ENCODE peak calls at places on chromosomes 11 and 22, in five cellular contexts. One of them, this sample, is unnamed.

GRCh38 chr11:88402192-88402715 is 64.7 kb upstream of the CTSC start:
- DNase-seq in activated CD4-positive, CD25-positive, alpha-beta regulatory T cell: no peak
- DNase-seq in stimulated activated CD4-positive, alpha-beta T cell treated with anti-CD3 and anti-CD28 coated beads, Interleukin-12 subunit alpha, Interleukin-12 subunit beta, amount 100 ng/mL, for 24 hours: no peak
- DNase-seq in NCI-H446 treated with DMSO at 0.1 percent for 48 hours: no peak
- DNase-seq in cardiac muscle cell: no peak
- DNase-seq in this sample: no peak

GRCh38 chr11:113596658-113597057 is 109.5 kb downstream of the TMPRSS5 start:
- DNase-seq in activated CD4-positive, CD25-positive, alpha-beta regulatory T cell: no peak
- DNase-seq in cardiac muscle cell: no peak
- DNase-seq in stimulated activated CD4-positive, alpha-beta T cell treated with anti-CD3 and anti-CD28 coated beads, Interleukin-12 subunit alpha, Interleukin-12 subunit beta, amount 100 ng/mL, for 24 hours: no peak
- DNase-seq in NCI-H446 treated with DMSO at 0.1 percent for 48 hours: no peak
- DNase-seq in this sample: no peak

GRCh38 chr11:116062526-116063171 is 558.4 kb upstream of the CADM1 start:
- DNase-seq in NCI-H446 treated with DMSO at 0.1 percent for 48 hours: no peak
- DNase-seq in stimulated activated CD4-positive, alpha-beta T cell treated with anti-CD3 and anti-CD28 coated beads, Interleukin-12 subunit alpha, Interleukin-12 subunit beta, amount 100 ng/mL, for 24 hours: no peak
- DNase-seq in activated CD4-positive, CD25-positive, alpha-beta regulatory T cell: no peak
- DNase-seq in cardiac muscle cell: peak; percentile 73
- DNase-seq in this sample: peak; percentile 61

GRCh38 chr11:66291706-66292542 is at the start of gene TMEM151A:
- DNase-seq in NCI-H446 treated with DMSO at 0.1 percent for 48 hours: no peak
- DNase-seq in activated CD4-positive, CD25-positive, alpha-beta regulatory T cell: no peak
- DNase-seq in stimulated activated CD4-positive, alpha-beta T cell treated with anti-CD3 and anti-CD28 coated beads, Interleukin-12 subunit alpha, Interleukin-12 subunit beta, amount 100 ng/mL, for 24 hours: no peak
- DNase-seq in cardiac muscle cell: no peak
- DNase-seq in this sample: peak; percentile 22

GRCh38 chr22:30636226-30637077 is 871 bp downstream of the SLC35E4 start:
- DNase-seq in cardiac muscle cell: no peak
- DNase-seq in NCI-H446 treated with DMSO at 0.1 percent for 48 hours: no peak
- DNase-seq in stimulated activated CD4-positive, alpha-beta T cell treated with anti-CD3 and anti-CD28 coated beads, Interleukin-12 subunit alpha, Interleukin-12 subunit beta, amount 100 ng/mL, for 24 hours: no peak
- DNase-seq in activated CD4-positive, CD25-positive, alpha-beta regulatory T cell: no peak
- DNase-seq in this sample: no peak

GRCh38 chr11:92838655-92839334 is 130.7 kb upstream of the MTNR1B start:
- DNase-seq in cardiac muscle cell: peak; percentile 68
- DNase-seq in activated CD4-positive, CD25-positive, alpha-beta regulatory T cell: no peak
- DNase-seq in stimulated activated CD4-positive, alpha-beta T cell treated with anti-CD3 and anti-CD28 coated beads, Interleukin-12 subunit alpha, Interleukin-12 subunit beta, amount 100 ng/mL, for 24 hours: no peak
- DNase-seq in NCI-H446 treated with DMSO at 0.1 percent for 48 hours: no peak
- DNase-seq in this sample: no peak

GRCh38 chr11:108198833-108199232 is 23.6 kb downstream of the NPAT start:
- DNase-seq in NCI-H446 treated with DMSO at 0.1 percent for 48 hours: no peak
- DNase-seq in stimulated activated CD4-positive, alpha-beta T cell treated with anti-CD3 and anti-CD28 coated beads, Interleukin-12 subunit alpha, Interleukin-12 subunit beta, amount 100 ng/mL, for 24 hours: no peak
- DNase-seq in activated CD4-positive, CD25-positive, alpha-beta regulatory T cell: no peak
- DNase-seq in cardiac muscle cell: no peak
- DNase-seq in this sample: no peak

GRCh38 chr11:45543808-45544422 is 121.5 kb downstream of the CHST1 start:
- DNase-seq in cardiac muscle cell: peak; percentile 71
- DNase-seq in activated CD4-positive, CD25-positive, alpha-beta regulatory T cell: no peak
- DNase-seq in stimulated activated CD4-positive, alpha-beta T cell treated with anti-CD3 and anti-CD28 coated beads, Interleukin-12 subunit alpha, Interleukin-12 subunit beta, amount 100 ng/mL, for 24 hours: no peak
- DNase-seq in NCI-H446 treated with DMSO at 0.1 percent for 48 hours: no peak
- DNase-seq in this sample: no peak

GRCh38 chr22:37186997-37187522 is 987 bp downstream of the C1QTNF6 start:
- DNase-seq in stimulated activated CD4-positive, alpha-beta T cell treated with anti-CD3 and anti-CD28 coated beads, Interleukin-12 subunit alpha, Interleukin-12 subunit beta, amount 100 ng/mL, for 24 hours: no peak
- DNase-seq in NCI-H446 treated with DMSO at 0.1 percent for 48 hours: no peak
- DNase-seq in cardiac muscle cell: no peak
- DNase-seq in activated CD4-positive, CD25-positive, alpha-beta regulatory T cell: no peak
- DNase-seq in this sample: no peak

GRCh38 chr11:80595011-80595410 is 1154.2 kb upstream of the TENM4 start:
- DNase-seq in NCI-H446 treated with DMSO at 0.1 percent for 48 hours: no peak
- DNase-seq in activated CD4-positive, CD25-positive, alpha-beta regulatory T cell: no peak
- DNase-seq in stimulated activated CD4-positive, alpha-beta T cell treated with anti-CD3 and anti-CD28 coated beads, Interleukin-12 subunit alpha, Interleukin-12 subunit beta, amount 100 ng/mL, for 24 hours: no peak
- DNase-seq in cardiac muscle cell: no peak
- DNase-seq in this sample: no peak

GRCh38 chr11:45662096-45662664 is 3.2 kb downstream of the CHST1 start:
- DNase-seq in cardiac muscle cell: no peak
- DNase-seq in NCI-H446 treated with DMSO at 0.1 percent for 48 hours: no peak
- DNase-seq in stimulated activated CD4-positive, alpha-beta T cell treated with anti-CD3 and anti-CD28 coated beads, Interleukin-12 subunit alpha, Interleukin-12 subunit beta, amount 100 ng/mL, for 24 hours: no peak
- DNase-seq in activated CD4-positive, CD25-positive, alpha-beta regulatory T cell: no peak
- DNase-seq in this sample: no peak

GRCh38 chr11:120780239-120780638 is 243.7 kb upstream of the TBCEL start:
- DNase-seq in activated CD4-positive, CD25-positive, alpha-beta regulatory T cell: no peak
- DNase-seq in cardiac muscle cell: no peak
- DNase-seq in NCI-H446 treated with DMSO at 0.1 percent for 48 hours: no peak
- DNase-seq in stimulated activated CD4-positive, alpha-beta T cell treated with anti-CD3 and anti-CD28 coated beads, Interleukin-12 subunit alpha, Interleukin-12 subunit beta, amount 100 ng/mL, for 24 hours: no peak
- DNase-seq in this sample: no peak

GRCh38 chr11:92216789-92217188 is 7.8 kb upstream of the FAT3 start:
- DNase-seq in NCI-H446 treated with DMSO at 0.1 percent for 48 hours: no peak
- DNase-seq in cardiac muscle cell: no peak
- DNase-seq in activated CD4-positive, CD25-positive, alpha-beta regulatory T cell: no peak
- DNase-seq in stimulated activated CD4-positive, alpha-beta T cell treated with anti-CD3 and anti-CD28 coated beads, Interleukin-12 subunit alpha, Interleukin-12 subunit beta, amount 100 ng/mL, for 24 hours: no peak
- DNase-seq in this sample: no peak

GRCh38 chr11:44684886-44685285 is 41.9 kb upstream of the TSPAN18 start:
- DNase-seq in activated CD4-positive, CD25-positive, alpha-beta regulatory T cell: no peak
- DNase-seq in stimulated activated CD4-positive, alpha-beta T cell treated with anti-CD3 and anti-CD28 coated beads, Interleukin-12 subunit alpha, Interleukin-12 subunit beta, amount 100 ng/mL, for 24 hours: no peak
- DNase-seq in NCI-H446 treated with DMSO at 0.1 percent for 48 hours: no peak
- DNase-seq in cardiac muscle cell: no peak
- DNase-seq in this sample: no peak

GRCh38 chr11:23112987-23113886 is 253.0 kb upstream of the CCDC179 start:
- DNase-seq in activated CD4-positive, CD25-positive, alpha-beta regulatory T cell: no peak
- DNase-seq in stimulated activated CD4-positive, alpha-beta T cell treated with anti-CD3 and anti-CD28 coated beads, Interleukin-12 subunit alpha, Interleukin-12 subunit beta, amount 100 ng/mL, for 24 hours: no peak
- DNase-seq in cardiac muscle cell: peak; percentile 60
- DNase-seq in NCI-H446 treated with DMSO at 0.1 percent for 48 hours: no peak
- DNase-seq in this sample: peak; percentile 74

GRCh38 chr11:121892131-121892681 is 223.8 kb downstream of the BLID start:
- DNase-seq in stimulated activated CD4-positive, alpha-beta T cell treated with anti-CD3 and anti-CD28 coated beads, Interleukin-12 subunit alpha, Interleukin-12 subunit beta, amount 100 ng/mL, for 24 hours: no peak
- DNase-seq in activated CD4-positive, CD25-positive, alpha-beta regulatory T cell: no peak
- DNase-seq in cardiac muscle cell: peak; percentile 12
- DNase-seq in NCI-H446 treated with DMSO at 0.1 percent for 48 hours: no peak
- DNase-seq in this sample: no peak

GRCh38 chr11:125941241-125941605 is 4.6 kb upstream of the VSIG10L2 start:
- DNase-seq in NCI-H446 treated with DMSO at 0.1 percent for 48 hours: no peak
- DNase-seq in activated CD4-positive, CD25-positive, alpha-beta regulatory T cell: no peak
- DNase-seq in stimulated activated CD4-positive, alpha-beta T cell treated with anti-CD3 and anti-CD28 coated beads, Interleukin-12 subunit alpha, Interleukin-12 subunit beta, amount 100 ng/mL, for 24 hours: no peak
- DNase-seq in cardiac muscle cell: no peak
- DNase-seq in this sample: no peak

GRCh38 chr22:30569674-30570202 is 4.7 kb downstream of the GAL3ST1 start:
- DNase-seq in activated CD4-positive, CD25-positive, alpha-beta regulatory T cell: no peak
- DNase-seq in stimulated activated CD4-positive, alpha-beta T cell treated with anti-CD3 and anti-CD28 coated beads, Interleukin-12 subunit alpha, Interleukin-12 subunit beta, amount 100 ng/mL, for 24 hours: no peak
- DNase-seq in cardiac muscle cell: no peak
- DNase-seq in NCI-H446 treated with DMSO at 0.1 percent for 48 hours: no peak
- DNase-seq in this sample: no peak

GRCh38 chr11:134474070-134474860 is 62.2 kb upstream of the B3GAT1 start:
- DNase-seq in activated CD4-positive, CD25-positive, alpha-beta regulatory T cell: no peak
- DNase-seq in NCI-H446 treated with DMSO at 0.1 percent for 48 hours: no peak
- DNase-seq in cardiac muscle cell: no peak
- DNase-seq in stimulated activated CD4-positive, alpha-beta T cell treated with anti-CD3 and anti-CD28 coated beads, Interleukin-12 subunit alpha, Interleukin-12 subunit beta, amount 100 ng/mL, for 24 hours: no peak
- DNase-seq in this sample: no peak

GRCh38 chr11:67076202-67076601 is 19.6 kb downstream of the RHOD start:
- DNase-seq in stimulated activated CD4-positive, alpha-beta T cell treated with anti-CD3 and anti-CD28 coated beads, Interleukin-12 subunit alpha, Interleukin-12 subunit beta, amount 100 ng/mL, for 24 hours: no peak
- DNase-seq in NCI-H446 treated with DMSO at 0.1 percent for 48 hours: no peak
- DNase-seq in activated CD4-positive, CD25-positive, alpha-beta regulatory T cell: no peak
- DNase-seq in cardiac muscle cell: no peak
- DNase-seq in this sample: no peak

GRCh38 chr11:75174348-75174747 is 23.4 kb downstream of the SLCO2B1 start:
- DNase-seq in NCI-H446 treated with DMSO at 0.1 percent for 48 hours: no peak
- DNase-seq in activated CD4-positive, CD25-positive, alpha-beta regulatory T cell: no peak
- DNase-seq in cardiac muscle cell: no peak
- DNase-seq in stimulated activated CD4-positive, alpha-beta T cell treated with anti-CD3 and anti-CD28 coated beads, Interleukin-12 subunit alpha, Interleukin-12 subunit beta, amount 100 ng/mL, for 24 hours: no peak
- DNase-seq in this sample: no peak

GRCh38 chr11:6468712-6469495 is 4.8 kb downstream of the TRIM3 start:
- DNase-seq in stimulated activated CD4-positive, alpha-beta T cell treated with anti-CD3 and anti-CD28 coated beads, Interleukin-12 subunit alpha, Interleukin-12 subunit beta, amount 100 ng/mL, for 24 hours: no peak
- DNase-seq in NCI-H446 treated with DMSO at 0.1 percent for 48 hours: peak; percentile 40
- DNase-seq in activated CD4-positive, CD25-positive, alpha-beta regulatory T cell: no peak
- DNase-seq in cardiac muscle cell: peak; percentile 97
- DNase-seq in this sample: peak; percentile 97

GRCh38 chr22:42670921-42671709 is 21.9 kb upstream of the CYB5R3 start:
- DNase-seq in activated CD4-positive, CD25-positive, alpha-beta regulatory T cell: no peak
- DNase-seq in stimulated activated CD4-positive, alpha-beta T cell treated with anti-CD3 and anti-CD28 coated beads, Interleukin-12 subunit alpha, Interleukin-12 subunit beta, amount 100 ng/mL, for 24 hours: no peak
- DNase-seq in NCI-H446 treated with DMSO at 0.1 percent for 48 hours: no peak
- DNase-seq in cardiac muscle cell: no peak
- DNase-seq in this sample: no peak

GRCh38 chr11:121723261-121723741 is 270.5 kb upstream of the SORL1-AS1 start:
- DNase-seq in cardiac muscle cell: peak; percentile 21
- DNase-seq in activated CD4-positive, CD25-positive, alpha-beta regulatory T cell: no peak
- DNase-seq in NCI-H446 treated with DMSO at 0.1 percent for 48 hours: no peak
- DNase-seq in stimulated activated CD4-positive, alpha-beta T cell treated with anti-CD3 and anti-CD28 coated beads, Interleukin-12 subunit alpha, Interleukin-12 subunit beta, amount 100 ng/mL, for 24 hours: no peak
- DNase-seq in this sample: peak; percentile 60

GRCh38 chr11:117717485-117718314 is 79.3 kb downstream of the DSCAML1 start:
- DNase-seq in activated CD4-positive, CD25-positive, alpha-beta regulatory T cell: no peak
- DNase-seq in NCI-H446 treated with DMSO at 0.1 percent for 48 hours: no peak
- DNase-seq in stimulated activated CD4-positive, alpha-beta T cell treated with anti-CD3 and anti-CD28 coated beads, Interleukin-12 subunit alpha, Interleukin-12 subunit beta, amount 100 ng/mL, for 24 hours: no peak
- DNase-seq in cardiac muscle cell: peak; percentile 58
- DNase-seq in this sample: peak; percentile 62

GRCh38 chr11:1706634-1707400 is 9.8 kb downstream of the KRTAP5-6 start:
- DNase-seq in activated CD4-positive, CD25-positive, alpha-beta regulatory T cell: no peak
- DNase-seq in cardiac muscle cell: no peak
- DNase-seq in NCI-H446 treated with DMSO at 0.1 percent for 48 hours: no peak
- DNase-seq in stimulated activated CD4-positive, alpha-beta T cell treated with anti-CD3 and anti-CD28 coated beads, Interleukin-12 subunit alpha, Interleukin-12 subunit beta, amount 100 ng/mL, for 24 hours: no peak
- DNase-seq in this sample: no peak

GRCh38 chr22:27125539-27125938 is 468.2 kb downstream of the MIAT start:
- DNase-seq in activated CD4-positive, CD25-positive, alpha-beta regulatory T cell: no peak
- DNase-seq in cardiac muscle cell: no peak
- DNase-seq in stimulated activated CD4-positive, alpha-beta T cell treated with anti-CD3 and anti-CD28 coated beads, Interleukin-12 subunit alpha, Interleukin-12 subunit beta, amount 100 ng/mL, for 24 hours: no peak
- DNase-seq in NCI-H446 treated with DMSO at 0.1 percent for 48 hours: no peak
- DNase-seq in this sample: no peak

GRCh38 chr11:128776434-128777284 is 82.8 kb downstream of the FLI1 start:
- DNase-seq in activated CD4-positive, CD25-positive, alpha-beta regulatory T cell: no peak
- DNase-seq in NCI-H446 treated with DMSO at 0.1 percent for 48 hours: no peak
- DNase-seq in stimulated activated CD4-positive, alpha-beta T cell treated with anti-CD3 and anti-CD28 coated beads, Interleukin-12 subunit alpha, Interleukin-12 subunit beta, amount 100 ng/mL, for 24 hours: no peak
- DNase-seq in cardiac muscle cell: peak; percentile 64
- DNase-seq in this sample: no peak

GRCh38 chr11:6927030-6927617 is 898 bp downstream of the ZNF215 start:
- DNase-seq in stimulated activated CD4-positive, alpha-beta T cell treated with anti-CD3 and anti-CD28 coated beads, Interleukin-12 subunit alpha, Interleukin-12 subunit beta, amount 100 ng/mL, for 24 hours: no peak
- DNase-seq in NCI-H446 treated with DMSO at 0.1 percent for 48 hours: no peak
- DNase-seq in cardiac muscle cell: no peak
- DNase-seq in activated CD4-positive, CD25-positive, alpha-beta regulatory T cell: no peak
- DNase-seq in this sample: no peak

GRCh38 chr11:65579291-65579690 is 3.4 kb downstream of the EHBP1L1 start:
- DNase-seq in NCI-H446 treated with DMSO at 0.1 percent for 48 hours: no peak
- DNase-seq in cardiac muscle cell: no peak
- DNase-seq in activated CD4-positive, CD25-positive, alpha-beta regulatory T cell: no peak
- DNase-seq in stimulated activated CD4-positive, alpha-beta T cell treated with anti-CD3 and anti-CD28 coated beads, Interleukin-12 subunit alpha, Interleukin-12 subunit beta, amount 100 ng/mL, for 24 hours: no peak
- DNase-seq in this sample: no peak

GRCh38 chr11:130765951-130766649 is 150.2 kb downstream of the SNX19 start:
- DNase-seq in activated CD4-positive, CD25-positive, alpha-beta regulatory T cell: no peak
- DNase-seq in cardiac muscle cell: no peak
- DNase-seq in NCI-H446 treated with DMSO at 0.1 percent for 48 hours: no peak
- DNase-seq in stimulated activated CD4-positive, alpha-beta T cell treated with anti-CD3 and anti-CD28 coated beads, Interleukin-12 subunit alpha, Interleukin-12 subunit beta, amount 100 ng/mL, for 24 hours: no peak
- DNase-seq in this sample: no peak

This sample was measured in NCI-H2227 treated with DMSO at 0.1 percent for 48 hours.